ENCODE peak calls at places on chromosomes 3 and 15, in five cellular contexts. M is GM23338, C is psoas muscle, D is SJSA1, E is endodermal cell. O is an unnamed sample. For H3K4me1, the result is how much of the 10 kb centered on the place peaks cover.

GRCh38 chr3:122415762-122416654 is at the start of gene WDR5B:
- DNase-seq in E (peak), D (peak), C (peak), M (peak), O (peak)

GRCh38 chr15:77840962-77841361 is 208.2 kb upstream of the LINGO1 start:
- DNase-seq in E (peak), D (no peak), M (no peak), C (no peak), O (no peak)

GRCh38 chr3:111639316-111639715 is 44.2 kb upstream of the ZBED2 start:
- DNase-seq in M (peak), C (no peak), D (no peak), E (no peak), O (no peak)

GRCh38 chr3:21435871-21436270 is 315.1 kb downstream of the ZNF385D start:
- DNase-seq in C (no peak), D (no peak), E (no peak), M (no peak), O (no peak)

GRCh38 chr15:98076021-98076816 is 115.7 kb downstream of the ARRDC4 start:
- DNase-seq in M (no peak), E (peak), C (peak), D (no peak), O (no peak)

GRCh38 chr3:27613846-27614500 is 108.2 kb downstream of the EOMES start:
- DNase-seq in E (no peak), M (no peak), C (no peak), D (no peak), O (no peak)

GRCh38 chr3:57221883-57222282 is 5.6 kb upstream of the APPL1 start:
- DNase-seq in C (no peak), M (peak), E (no peak), D (no peak), O (no peak)

GRCh38 chr3:112354642-112355333 is 21.8 kb downstream of the CD200 start:
- DNase-seq in E (no peak), C (no peak), D (no peak), M (peak), O (no peak)

GRCh38 chr3:188842628-188843027 is 329.1 kb upstream of the TPRG1 start:
- DNase-seq in D (no peak), C (no peak), E (no peak), M (no peak), O (no peak)

GRCh38 chr3:192772495-192772894 is 45.2 kb upstream of the FGF12 start:
- DNase-seq in D (peak), E (peak), M (peak), C (no peak), O (peak)

GRCh38 chr15:84598250-84598649 is 2.6 kb upstream of the ZSCAN2 start:
- DNase-seq in C (no peak), E (peak), M (peak), D (no peak), O (no peak)

GRCh38 chr3:184155644-184156521 is 706 bp downstream of the DVL3 start:
- DNase-seq in E (peak), M (peak), C (peak), D (peak), O (no peak)

GRCh38 chr3:192914873-192915272 is 2.8 kb downstream of the MB21D2 start:
- DNase-seq in C (no peak), M (no peak), E (no peak), D (no peak), O (no peak)

GRCh38 chr3:158160958-158161357 is 51.1 kb downstream of the RSRC1 start:
- DNase-seq in M (no peak), E (no peak), C (no peak), D (peak), O (no peak)

GRCh38 chr15:67097893-67098740 is 32.7 kb downstream of the SMAD3 start:
- DNase-seq in M (no peak), D (peak), C (peak), E (no peak), O (no peak)

GRCh38 chr15:69576035-69576526 is 123.5 kb downstream of the RPLP1 start:
- DNase-seq in M (peak), E (peak), D (peak), C (peak), O (peak)

GRCh38 chr3:194294888-194295214 is 56.3 kb downstream of the CPN2 start:
- DNase-seq in C (peak), E (no peak), M (no peak), D (no peak), O (no peak)

GRCh38 chr3:197792019-197792647 is 1.1 kb downstream of the LRCH3 start:
- DNase-seq in C (no peak), M (no peak), D (peak), E (no peak), O (no peak)

GRCh38 chr15:99322643-99323405 is 71.5 kb downstream of the LRRC28 start:
- DNase-seq in C (no peak), M (no peak), E (no peak), D (peak), O (no peak)

GRCh38 chr15:99324700-99325099 is 73.4 kb downstream of the LRRC28 start:
- DNase-seq in C (no peak), E (no peak), M (no peak), D (no peak), O (no peak)

GRCh38 chr15:99321477-99321876 is 70.2 kb downstream of the LRRC28 start:
- DNase-seq in M (no peak), D (no peak), C (no peak), E (no peak), O (no peak)

GRCh38 chr15:99326235-99326634 is 75.0 kb downstream of the LRRC28 start:
- DNase-seq in M (no peak), D (no peak), E (no peak), C (no peak), O (peak)

DNA sequence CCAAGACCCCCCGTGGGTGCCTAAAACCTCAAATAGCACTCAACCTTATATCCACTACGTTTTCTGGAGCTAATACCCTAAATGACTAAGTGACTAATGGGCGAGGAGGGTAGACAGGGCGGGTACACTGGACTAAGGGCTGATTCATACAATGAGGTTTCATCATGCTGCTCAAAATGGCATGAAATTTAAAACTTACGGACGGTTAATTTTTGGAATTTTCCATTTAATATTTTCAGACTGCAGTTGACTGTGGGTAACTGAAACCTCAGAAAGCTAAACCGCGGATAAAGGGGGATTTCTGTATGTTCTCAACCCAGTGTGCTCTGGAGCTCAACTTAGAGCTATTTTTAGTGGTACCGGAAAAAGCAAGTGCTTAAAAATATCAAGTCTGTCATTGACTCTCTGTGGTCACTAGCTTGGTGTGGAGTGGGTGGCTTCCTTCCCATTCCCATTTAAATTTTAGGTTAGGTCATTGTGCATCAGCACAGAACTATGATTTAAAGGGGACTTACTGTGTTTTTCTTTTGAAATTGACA is 72.9 kb downstream of the LRRC28 start:
- DNase-seq in E (no peak), M (no peak), C (peak), D (peak), O (no peak)
- H3K27ac ChIP-seq in E (no peak), M (no peak), C (peak), D (peak), O (no peak)

DNA sequence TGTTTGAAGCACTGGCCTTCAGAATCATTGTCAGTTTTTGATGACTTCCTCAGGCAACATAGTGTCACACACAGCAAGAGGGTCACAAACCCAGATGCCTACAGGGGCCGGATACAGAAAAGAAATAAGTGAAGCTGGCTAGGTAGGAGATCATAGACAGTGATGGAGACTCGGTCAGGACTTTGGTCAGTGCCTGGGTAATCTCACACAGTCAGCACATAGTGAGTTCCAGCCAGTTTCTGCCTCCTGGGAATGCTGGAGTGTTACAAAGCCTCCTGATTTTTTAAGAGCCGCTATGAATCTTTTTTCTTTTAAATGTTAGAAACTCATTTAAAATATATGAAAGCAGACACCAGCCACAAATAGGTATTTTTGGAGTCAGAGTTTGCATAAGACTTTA is 399.1 kb downstream of the IL5RA start:
- DNase-seq in M (no peak), D (no peak), C (no peak), E (no peak), O (no peak)
- H3K4me1 ChIP-seq in M (under half), D (under half), C (under half), E (under half), O (under half)

DNA sequence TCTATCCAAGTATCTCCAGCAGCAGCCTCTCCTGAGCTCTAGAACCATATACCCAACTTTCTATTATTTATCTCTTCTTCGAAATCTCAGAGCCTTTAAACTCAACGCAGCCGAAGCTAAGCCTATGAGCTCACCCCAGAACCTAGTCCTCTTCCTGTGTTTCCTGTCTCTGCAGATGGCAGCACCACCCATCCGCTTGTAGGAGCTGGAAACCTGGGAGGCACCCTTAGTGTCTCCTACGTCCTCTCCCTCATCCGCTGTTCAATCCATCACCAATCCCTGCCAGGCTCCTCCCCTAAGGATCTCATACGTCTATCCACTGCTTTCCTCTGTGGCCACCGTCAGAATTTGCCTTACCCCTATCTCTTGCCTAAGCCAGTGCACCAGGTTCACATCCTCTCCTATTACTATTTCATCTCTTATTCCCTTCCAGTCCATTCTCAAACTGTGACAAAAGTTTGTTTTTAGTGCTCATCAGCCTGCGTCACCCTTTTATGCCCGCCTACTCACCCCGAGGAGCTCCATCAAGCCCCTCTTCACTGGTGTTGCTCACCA is 9.6 kb downstream of the VGLL4 start:
- DNase-seq in M (no peak), E (no peak), C (no peak), D (no peak), O (no peak)
- H3K27ac ChIP-seq in M (no peak), E (no peak), C (peak), D (no peak), O (no peak)

DNA sequence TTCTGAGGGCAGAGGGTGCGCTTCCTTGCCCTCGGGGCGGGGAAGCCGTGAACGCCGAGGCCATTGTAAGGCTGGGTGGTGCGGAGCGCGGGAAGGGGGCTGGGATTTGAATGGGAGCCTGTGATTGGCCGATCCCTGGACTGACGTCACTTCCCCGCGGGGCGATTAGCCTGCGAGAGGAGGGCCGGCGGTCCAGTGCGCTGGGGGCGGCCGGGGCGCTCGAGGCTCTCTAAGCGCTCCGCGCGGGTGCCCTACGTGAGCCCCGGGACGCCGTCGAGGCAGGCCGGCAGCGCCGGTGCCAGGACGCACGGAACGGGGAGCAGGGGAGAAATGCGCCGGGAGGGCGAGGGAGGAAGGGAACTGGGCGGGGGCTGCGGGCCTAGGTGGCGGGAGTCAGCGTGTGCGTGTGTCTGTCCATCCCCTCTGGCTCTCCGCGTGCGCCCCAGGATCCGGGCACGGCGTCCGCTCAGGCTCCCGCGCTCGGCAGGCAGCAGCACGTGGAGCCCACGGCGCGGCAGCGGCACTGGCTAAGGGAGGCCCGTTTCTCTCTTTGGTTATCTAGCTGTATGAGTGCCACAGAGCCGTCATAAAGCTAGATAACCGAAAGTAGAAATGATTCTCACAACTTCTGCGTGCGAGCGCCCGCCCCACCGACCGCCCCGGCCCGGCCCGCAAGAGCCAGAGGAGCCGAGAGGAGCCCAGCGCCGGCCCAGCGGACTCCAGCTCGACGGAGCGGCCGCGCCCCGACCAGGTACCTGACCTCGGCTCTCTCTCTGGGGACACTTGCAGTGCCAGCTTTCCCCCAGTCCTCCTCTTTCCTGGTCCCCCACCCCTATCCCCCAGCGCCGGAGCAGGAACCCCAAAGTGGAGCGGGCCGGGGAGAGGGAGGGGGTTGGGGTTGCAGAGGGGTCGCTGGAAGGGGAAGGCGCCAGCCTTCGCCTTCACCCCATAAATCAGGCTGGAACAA is 33.1 kb upstream of the POLG start:
- DNase-seq in M (peak), D (no peak), E (peak), C (no peak), O (no peak)
- H3K4me1 ChIP-seq in M (under half), D (under half), E (under half), C (under half), O (under half)

GRCh38 chr3:172546105-172546504 is 22.9 kb upstream of the TNFSF10 start:
- DNase-seq in C (no peak), M (no peak), D (no peak), E (no peak), O (no peak)

GRCh38 chr3:172549144-172549543 is 25.9 kb upstream of the TNFSF10 start:
- DNase-seq in D (no peak), M (no peak), C (no peak), E (no peak), O (no peak)

GRCh38 chr3:172543884-172544283 is 20.7 kb upstream of the TNFSF10 start:
- DNase-seq in M (no peak), D (no peak), E (no peak), C (no peak), O (no peak)

GRCh38 chr3:172543419-172543818 is 20.2 kb upstream of the TNFSF10 start:
- DNase-seq in D (no peak), M (no peak), E (no peak), C (no peak), O (no peak)

GRCh38 chr3:172546628-172547214 is 23.5 kb upstream of the TNFSF10 start:
- DNase-seq in D (no peak), E (no peak), M (no peak), C (no peak), O (no peak)
- H3K27ac ChIP-seq in D (no peak), E (no peak), M (no peak), C (no peak), O (peak)

GRCh38 chr3:148816971-148817519 is 10.6 kb upstream of the CPB1 start:
- DNase-seq in C (no peak), M (no peak), D (no peak), E (no peak), O (no peak)

GRCh38 chr3:148815316-148815715 is 12.3 kb upstream of the CPB1 start:
- DNase-seq in M (no peak), E (no peak), D (no peak), C (no peak), O (no peak)

GRCh38 chr3:148820885-148821284 is 6.7 kb upstream of the CPB1 start:
- DNase-seq in D (no peak), C (no peak), M (peak), E (no peak), O (no peak)

GRCh38 chr3:148816427-148816826 is 11.2 kb upstream of the CPB1 start:
- DNase-seq in D (no peak), C (no peak), E (no peak), M (no peak), O (no peak)

DNA sequence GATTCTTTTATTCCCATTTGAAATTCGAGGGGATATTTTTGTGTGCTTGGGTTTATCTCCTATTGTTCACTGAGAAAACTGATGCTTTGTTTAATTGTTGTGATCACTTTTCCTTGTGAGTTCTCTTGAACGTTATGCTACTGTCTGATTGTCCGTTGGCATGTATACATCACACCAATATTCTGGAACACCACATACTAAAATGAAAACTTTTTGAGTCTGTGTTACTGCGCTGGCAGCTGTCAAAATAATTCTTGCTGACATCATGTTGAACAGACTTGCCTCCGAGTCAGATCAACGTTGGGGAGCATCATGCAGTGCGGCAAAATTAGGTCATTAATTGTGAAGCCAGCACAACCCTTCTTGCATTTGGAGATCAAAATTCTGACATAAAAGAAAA is 11.9 kb upstream of the CPB1 start:
- DNase-seq in E (no peak), C (no peak), D (no peak), M (no peak), O (no peak)
- H3K4me1 ChIP-seq in E (under half), C (under half), D (under half), M (under half), O (under half)

GRCh38 chr15:51624022-51624421 is 1.5 kb upstream of the DMXL2 start:
- DNase-seq in C (no peak), D (no peak), E (no peak), M (no peak), O (no peak)
- H3K27ac ChIP-seq in C (no peak), D (no peak), E (no peak), M (no peak), O (no peak)